ENCODE peak calls at places on chromosomes 6 and 20, in four cellular contexts. B, F, P and T are unnamed samples. For H3K36me3, the result is how much of the 10 kb centered on the place peaks cover.

GRCh38 chr20:8043687-8044278 is 24.2 kb upstream of the TMX4 start:
- DNase-seq in B (no peak), F (peak), P (peak), T (peak)

GRCh38 chr6:35678021-35678654 is 10.6 kb downstream of the FKBP5 start:
- DNase-seq in B (no peak), F (no peak), P (peak), T (no peak)

GRCh38 chr6:73180718-73181619 is 44.3 kb downstream of the KHDC1L start:
- DNase-seq in P (peak), B (no peak), F (peak), T (peak)

GRCh38 chr20:36925234-36925633 is 26.3 kb downstream of the SAMHD1 start:
- DNase-seq in P (no peak), B (no peak), F (no peak), T (no peak)

GRCh38 chr6:33717857-33718552 is 6.5 kb upstream of the UQCC2 start:
- DNase-seq in B (no peak), P (peak), F (peak), T (no peak)

GRCh38 chr6:141618180-141618581 is 514.5 kb upstream of the GJE1 start:
- DNase-seq in B (no peak), P (no peak), F (no peak), T (no peak)

GRCh38 chr6:128822271-128822670 is 60.7 kb upstream of the LAMA2 start:
- DNase-seq in P (peak), F (no peak), B (no peak), T (no peak)

GRCh38 chr20:2174067-2174466 is 72.4 kb downstream of the STK35 start:
- DNase-seq in B (no peak), F (no peak), P (no peak), T (no peak)

GRCh38 chr20:47857142-47857993 is 72.1 kb upstream of the SULF2 start:
- DNase-seq in P (peak), F (peak), B (no peak), T (no peak)

GRCh38 chr6:12709116-12709515 is 7.5 kb upstream of the PHACTR1 start:
- DNase-seq in P (peak), F (no peak), B (no peak), T (no peak)

GRCh38 chr20:64045346-64046011 is 4.0 kb downstream of the SOX18 start:
- DNase-seq in F (no peak), P (no peak), B (no peak), T (no peak)

GRCh38 chr6:18978330-18979128 is 591.4 kb downstream of the RNF144B start:
- DNase-seq in P (peak), B (no peak), F (peak), T (no peak)

GRCh38 chr6:47970826-47971225 is 140.2 kb downstream of the PTCHD4 start:
- DNase-seq in F (no peak), P (no peak), B (no peak), T (no peak)

GRCh38 chr6:81003894-81004293 is 748.6 kb downstream of the TENT5A start:
- DNase-seq in F (no peak), P (no peak), B (no peak), T (no peak)

GRCh38 chr20:51628533-51629398 is 86.2 kb upstream of the NFATC2 start:
- DNase-seq in F (no peak), P (peak), B (no peak), T (no peak)

GRCh38 chr6:116535109-116535508 is 10.4 kb downstream of the TRAPPC3L start:
- DNase-seq in P (no peak), B (no peak), F (no peak), T (no peak)

GRCh38 chr6:94835264-94835663 is 742.1 kb upstream of the MANEA start:
- DNase-seq in P (no peak), F (no peak), B (no peak), T (no peak)

DNA sequence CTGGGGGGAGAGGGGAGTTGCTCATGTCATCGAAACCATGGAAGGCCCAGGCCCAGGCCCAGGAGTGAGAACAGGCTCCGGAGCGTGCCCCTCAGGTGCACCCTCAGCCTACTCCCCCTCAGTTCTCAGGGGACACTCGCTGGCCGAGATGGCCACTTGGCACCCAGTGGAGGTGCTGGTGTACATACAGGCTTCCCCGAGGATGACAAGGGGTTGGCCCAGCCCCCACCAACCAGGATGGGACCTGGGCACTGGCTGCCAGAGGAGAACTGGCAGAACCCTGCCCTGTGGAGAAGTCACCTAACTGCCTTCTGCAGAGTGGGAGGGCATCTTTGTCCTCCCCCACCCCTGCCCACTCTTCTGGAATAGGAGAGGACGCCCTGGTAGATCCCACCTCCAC is 9.5 kb downstream of the NKX2-2 start:
- DNase-seq in F (no peak), B (no peak), P (no peak), T (no peak)
- H3K27ac ChIP-seq in F (no peak), B (no peak), P (no peak), T (no peak)

DNA sequence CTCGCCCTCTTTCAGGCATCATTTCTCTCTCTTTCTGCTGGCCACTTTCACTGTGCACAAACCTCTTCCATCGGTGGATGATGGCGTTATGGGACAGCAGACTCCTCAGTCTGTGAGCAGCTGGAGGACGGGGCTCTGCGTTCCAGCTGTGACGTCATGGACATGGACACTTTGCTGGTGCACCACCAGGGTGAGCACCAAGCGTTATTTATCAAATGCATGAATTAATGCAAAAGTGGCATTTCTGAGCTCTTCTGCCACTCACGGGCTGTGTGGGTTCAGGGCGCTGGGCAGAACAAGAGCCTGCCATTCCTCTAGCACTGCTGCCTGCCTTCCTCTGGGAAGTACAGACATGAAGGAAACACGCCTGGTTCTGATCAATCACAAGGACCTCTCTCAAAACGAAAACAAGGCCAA is 82.9 kb upstream of the MPC1 start:
- DNase-seq in F (no peak), B (no peak), P (peak), T (no peak)
- TF ChIP-seq CTCF in F (no peak), B (no peak), P (no peak), T (no peak)

DNA sequence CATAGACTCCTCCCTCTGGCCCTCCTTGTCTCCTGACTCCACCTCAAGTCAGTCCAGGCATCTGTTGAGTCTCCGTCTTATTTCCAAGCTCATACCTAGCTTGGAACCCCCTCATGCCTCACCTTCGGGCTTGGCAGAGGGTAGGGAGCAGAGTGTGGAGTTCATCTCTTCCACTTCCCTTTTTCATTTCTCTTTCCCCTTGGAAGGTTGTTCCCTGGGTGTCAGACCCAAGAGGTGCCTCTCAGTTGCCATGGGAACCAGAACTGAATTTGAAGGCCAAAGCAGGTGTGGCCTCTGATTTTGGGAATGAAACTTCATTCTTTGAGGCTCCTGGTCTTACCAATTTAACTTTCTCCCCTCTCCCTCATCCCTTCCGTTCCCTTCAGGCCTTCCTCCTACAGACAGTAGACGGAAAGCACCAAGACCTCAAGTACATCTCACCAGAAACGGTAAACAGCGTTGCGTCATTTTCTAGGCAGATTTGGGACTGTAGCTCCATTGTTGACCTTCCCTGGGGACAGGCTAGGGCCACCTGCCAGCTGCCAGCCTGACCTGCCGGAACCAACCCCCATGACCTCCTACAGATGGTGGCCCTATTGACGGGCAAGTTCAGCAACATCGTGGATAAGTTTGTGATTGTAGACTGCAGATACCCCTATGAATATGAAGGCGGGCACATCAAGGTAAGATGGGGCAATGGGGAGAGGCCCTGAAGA is 6.6 kb downstream of the CDC25B start:
- DNase-seq in F (no peak), P (no peak), B (no peak), T (no peak)
- H3K36me3 ChIP-seq in F (under half), P (under half), B (half or more), T (half or more)

GRCh38 chr6:3261921-3262320 is 3.2 kb downstream of the PSMG4 start:
- DNase-seq in B (no peak), P (no peak), F (no peak), T (no peak)

GRCh38 chr6:3259491-3259958 is 778 bp downstream of the PSMG4 start:
- DNase-seq in B (no peak), P (peak), F (peak), T (peak)

GRCh38 chr6:3261518-3261820 is 2.7 kb downstream of the PSMG4 start:
- DNase-seq in B (no peak), P (no peak), F (no peak), T (no peak)

GRCh38 chr6:3260296-3260695 is 1.5 kb downstream of the PSMG4 start:
- DNase-seq in B (no peak), F (no peak), P (no peak), T (no peak)

DNA sequence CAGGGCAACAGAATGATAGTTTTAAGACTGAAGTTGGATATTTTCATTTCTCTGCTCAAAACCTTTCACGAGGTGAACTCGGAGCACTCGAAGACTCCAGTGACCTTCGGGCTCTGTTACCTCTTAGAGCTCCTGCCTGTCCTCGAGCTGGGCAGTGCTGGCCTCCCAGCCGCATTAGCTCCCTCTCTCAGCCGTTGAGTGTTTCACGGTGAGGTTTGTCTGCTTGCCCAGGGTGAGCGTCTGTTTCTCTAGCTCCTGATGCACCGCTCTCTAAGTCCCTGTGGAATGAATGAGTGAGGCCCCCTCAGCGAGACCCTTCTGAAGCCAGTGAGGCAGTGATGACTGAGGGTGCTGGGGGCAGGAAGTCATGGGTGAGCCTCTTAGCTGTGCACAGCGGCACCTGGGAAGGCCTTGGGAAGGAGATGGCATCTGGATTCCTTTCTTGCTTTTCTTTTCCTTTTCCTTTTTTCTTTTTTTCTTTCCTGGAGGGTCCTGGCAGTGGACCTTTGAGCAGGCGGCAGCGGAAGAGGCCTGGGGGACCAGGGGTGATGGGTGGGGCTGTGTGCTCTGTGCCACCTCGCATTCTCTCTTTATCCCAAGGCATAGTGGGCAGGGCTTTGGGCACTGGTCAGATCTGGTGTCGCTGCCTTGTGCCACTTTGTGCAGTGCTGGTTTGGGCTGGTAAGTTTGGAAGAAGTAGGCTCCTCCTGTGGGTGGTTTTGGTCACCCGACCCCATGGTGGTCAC is 2.2 kb downstream of the PSMG4 start:
- DNase-seq in B (no peak), F (no peak), P (no peak), T (no peak)
- H3K27ac ChIP-seq in B (no peak), F (no peak), P (no peak), T (no peak)